ENCODE peak calls at places on chromosomes 7 and 10, in five cellular contexts. X, R, Z, Y and L are unnamed samples.

GRCh38 chr7:12941512-12941911 is 254.1 kb downstream of the ARL4A start:
- ATAC-seq in X (no peak), R (peak), Z (no peak), Y (no peak), L (no peak)

GRCh38 chr7:108455524-108455832 is 758 bp downstream of the NRCAM start:
- ATAC-seq in X (no peak), R (peak), Z (no peak), Y (no peak), L (peak)

GRCh38 chr7:70694909-70695803 is 436.8 kb upstream of the GALNT17 start:
- ATAC-seq in X (no peak), R (peak), Z (peak), Y (no peak), L (peak)

GRCh38 chr7:123198668-123199652 is 809 bp downstream of the SLC13A1 start:
- ATAC-seq in X (no peak), R (no peak), Z (no peak), Y (no peak), L (no peak)

GRCh38 chr10:91629715-91630549 is 2.9 kb downstream of the PPP1R3C start:
- ATAC-seq in X (no peak), R (no peak), Z (no peak), Y (no peak), L (no peak)

GRCh38 chr7:8040768-8041369 is 72.3 kb downstream of the GLCCI1 start:
- ATAC-seq in X (no peak), R (no peak), Z (no peak), Y (no peak), L (no peak)

GRCh38 chr7:99219185-99219767 is 11.4 kb upstream of the KPNA7 start:
- ATAC-seq in X (no peak), R (no peak), Z (no peak), Y (no peak), L (no peak)

GRCh38 chr7:129258649-129259389 is 34.0 kb downstream of the AHCYL2 start:
- ATAC-seq in X (no peak), R (no peak), Z (no peak), Y (peak), L (no peak)

GRCh38 chr7:38660427-38661099 is 29.4 kb upstream of the AMPH start:
- ATAC-seq in X (no peak), R (peak), Z (no peak), Y (peak), L (peak)

GRCh38 chr10:17782921-17783665 is 26.1 kb upstream of the MRC1 start:
- ATAC-seq in X (no peak), R (peak), Z (peak), Y (no peak), L (peak)